ENCODE peak calls at places on chromosomes 1 and 21, in seven cellular contexts. E is AG10803; Y is epithelial cell of esophagus; I is WTC11; L is HFF-Myc; M is CD8-positive, alpha-beta T cell; P is stomach. W is an unnamed sample.

GRCh38 chr1:22930235-22930912 is 42.3 kb downstream of the LACTBL1 start:
- DNase-seq in E (peak), Y (peak), I (peak), L (no peak), M (no peak), P (no peak), W (peak)

GRCh38 chr1:10510520-10511493 is 36.1 kb downstream of the PEX14 start:
- DNase-seq in E (peak), Y (peak), I (no peak), L (peak), M (peak), P (no peak), W (peak)

GRCh38 chr1:45260244-45260643 is 53.8 kb upstream of the ZSWIM5 start:
- DNase-seq in E (no peak), Y (no peak), I (no peak), L (no peak), M (no peak), P (no peak), W (no peak)

GRCh38 chr1:17762313-17762712 is 7.2 kb downstream of the ACTL8 start:
- DNase-seq in E (no peak), Y (no peak), I (no peak), L (no peak), M (no peak), P (no peak), W (no peak)

GRCh38 chr1:208212893-208213292 is 31.3 kb downstream of the PLXNA2 start:
- DNase-seq in E (no peak), Y (no peak), I (no peak), L (no peak), M (no peak), P (no peak), W (no peak)

GRCh38 chr1:112693821-112694220 is 13.1 kb downstream of the RHOC start:
- DNase-seq in E (no peak), Y (no peak), I (no peak), L (no peak), M (no peak), P (no peak), W (no peak)

GRCh38 chr1:156692409-156692957 is 12.9 kb downstream of the CRABP2 start:
- DNase-seq in E (no peak), Y (peak), I (no peak), L (no peak), M (no peak), P (peak), W (no peak)

GRCh38 chr1:231315887-231316286 is 21.8 kb downstream of the EXOC8 start:
- DNase-seq in E (peak), Y (peak), I (peak), L (no peak), M (peak), P (peak), W (peak)

GRCh38 chr1:29779146-29779545 is 542.8 kb downstream of the PTPRU start:
- DNase-seq in E (no peak), Y (no peak), I (no peak), L (no peak), M (no peak), P (no peak), W (no peak)

GRCh38 chr1:27538793-27539192 is 48.8 kb upstream of the WASF2 start:
- DNase-seq in E (peak), Y (peak), I (no peak), L (peak), M (no peak), P (no peak), W (no peak)

GRCh38 chr1:209927466-209927865 is 10.6 kb upstream of the SYT14 start:
- DNase-seq in E (no peak), Y (no peak), I (no peak), L (no peak), M (no peak), P (no peak), W (no peak)

GRCh38 chr21:41315726-41316125 is 875 bp upstream of the FAM3B start:
- DNase-seq in E (no peak), Y (no peak), I (no peak), L (no peak), M (no peak), P (no peak), W (no peak)

GRCh38 chr1:100752806-100753205 is 33.3 kb downstream of the VCAM1 start:
- DNase-seq in E (no peak), Y (no peak), I (no peak), L (no peak), M (no peak), P (no peak), W (no peak)

GRCh38 chr21:14453339-14453738 is 70.4 kb upstream of the HSPA13 start:
- DNase-seq in E (no peak), Y (peak), I (no peak), L (no peak), M (no peak), P (no peak), W (peak)

GRCh38 chr1:9165396-9165795 is 36.5 kb upstream of the GPR157 start:
- DNase-seq in E (no peak), Y (no peak), I (no peak), L (no peak), M (no peak), P (no peak), W (no peak)

GRCh38 chr1:98133151-98133550 is 212.3 kb upstream of the DPYD start:
- DNase-seq in E (peak), Y (no peak), I (no peak), L (no peak), M (no peak), P (no peak), W (no peak)

GRCh38 chr1:193104496-193104905 is 713 bp downstream of the GLRX2 start:
- DNase-seq in E (peak), Y (peak), I (peak), L (peak), M (peak), P (peak), W (peak)

GRCh38 chr1:15102646-15103045 is 50.9 kb upstream of the TMEM51 start:
- DNase-seq in E (no peak), Y (no peak), I (no peak), L (no peak), M (no peak), P (no peak), W (no peak)

GRCh38 chr1:72282690-72283203 is 408 bp upstream of the NEGR1 start:
- DNase-seq in E (peak), Y (peak), I (peak), L (no peak), M (peak), P (peak), W (peak)

GRCh38 chr21:36134820-36135390 is at the start of gene CBR3:
- DNase-seq in E (peak), Y (peak), I (peak), L (no peak), M (no peak), P (peak), W (peak)

GRCh38 chr1:204443871-204444581 is 32.4 kb upstream of the PPP1R15B start:
- DNase-seq in E (no peak), Y (peak), I (no peak), L (no peak), M (no peak), P (no peak), W (no peak)

GRCh38 chr1:180435566-180435965 is 66.8 kb downstream of the ACBD6 start:
- DNase-seq in E (no peak), Y (no peak), I (no peak), L (no peak), M (no peak), P (no peak), W (no peak)

GRCh38 chr1:203124546-203125317 is 2.8 kb upstream of the ADORA1 start:
- DNase-seq in E (no peak), Y (peak), I (no peak), L (no peak), M (no peak), P (no peak), W (no peak)

GRCh38 chr1:84297546-84298244 is 3.8 kb upstream of the SAMD13 start:
- DNase-seq in E (no peak), Y (no peak), I (no peak), L (no peak), M (no peak), P (no peak), W (no peak)

GRCh38 chr1:44609412-44609767 is 64.9 kb downstream of the TMEM53 start:
- DNase-seq in E (peak), Y (peak), I (peak), L (no peak), M (peak), P (peak), W (no peak)

GRCh38 chr1:243559575-243560172 is 290.4 kb downstream of the AKT3 start:
- DNase-seq in E (no peak), Y (peak), I (no peak), L (no peak), M (no peak), P (no peak), W (no peak)

GRCh38 chr1:111603979-111604378 is 15.6 kb upstream of the RAP1A start:
- DNase-seq in E (no peak), Y (peak), I (no peak), L (no peak), M (peak), P (peak), W (peak)

GRCh38 chr1:18108313-18109057 is 887 bp downstream of the IGSF21 start:
- DNase-seq in E (no peak), Y (no peak), I (no peak), L (no peak), M (no peak), P (no peak), W (peak)

GRCh38 chr21:28089599-28090421 is 902.9 kb downstream of the LTN1 start:
- DNase-seq in E (no peak), Y (peak), I (no peak), L (no peak), M (no peak), P (no peak), W (no peak)

GRCh38 chr1:206469933-206470691 is at the start of gene IKBKE:
- DNase-seq in E (peak), Y (peak), I (peak), L (no peak), M (peak), P (peak), W (peak)

GRCh38 chr1:182889997-182890396 is 50.9 kb downstream of the DHX9 start:
- DNase-seq in E (no peak), Y (no peak), I (no peak), L (no peak), M (no peak), P (no peak), W (peak)

GRCh38 chr1:28354121-28354520 is 15.4 kb upstream of the PHACTR4 start:
- DNase-seq in E (peak), Y (peak), I (no peak), L (no peak), M (no peak), P (no peak), W (no peak)

GRCh38 chr1:60918867-60919266 is 163.5 kb upstream of the NFIA start:
- DNase-seq in E (no peak), Y (no peak), I (no peak), L (no peak), M (no peak), P (no peak), W (no peak)

GRCh38 chr1:201346337-201346939 is 31.0 kb downstream of the TNNT2 start:
- DNase-seq in E (peak), Y (peak), I (peak), L (no peak), M (no peak), P (peak), W (no peak)
- TF ChIP-seq CTCF in E (peak), Y (peak), I (peak), L (peak), M (no peak), P (peak), W (peak)

GRCh38 chr1:24535021-24535424 is 20.9 kb upstream of the NCMAP start:
- DNase-seq in E (no peak), Y (no peak), I (peak), L (no peak), M (peak), P (peak), W (peak)
- TF ChIP-seq CTCF in E (no peak), Y (no peak), I (no peak), L (no peak), M (peak), P (no peak), W (no peak)

DNA sequence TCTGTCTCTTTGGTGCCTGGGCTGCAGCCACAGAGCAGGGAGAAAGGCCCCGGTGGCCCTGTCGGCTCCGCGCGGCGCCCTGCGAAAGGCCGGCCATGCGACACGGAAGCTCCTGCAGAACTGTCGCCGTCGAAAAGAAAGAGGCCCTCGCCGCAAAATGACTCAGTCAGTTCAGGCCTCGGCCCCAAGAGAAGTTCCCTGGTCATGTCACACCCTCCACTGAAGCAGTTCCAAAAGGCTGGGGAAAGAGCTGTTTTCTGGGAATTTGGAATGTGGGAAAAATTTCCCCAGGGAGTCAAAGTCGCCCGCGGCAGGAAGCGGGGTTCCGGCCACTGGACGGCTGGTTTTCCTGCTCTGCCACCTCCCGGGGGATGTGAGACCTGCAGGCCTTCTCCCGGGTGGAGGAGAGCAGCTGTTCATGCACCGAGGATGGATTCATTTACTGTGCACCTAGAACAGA is 115.8 kb upstream of the ZNF678 start:
- DNase-seq in E (peak), Y (peak), I (peak), L (no peak), M (no peak), P (no peak), W (no peak)
- TF ChIP-seq CTCF in E (peak), Y (peak), I (peak), L (peak), M (no peak), P (no peak), W (no peak)

DNA sequence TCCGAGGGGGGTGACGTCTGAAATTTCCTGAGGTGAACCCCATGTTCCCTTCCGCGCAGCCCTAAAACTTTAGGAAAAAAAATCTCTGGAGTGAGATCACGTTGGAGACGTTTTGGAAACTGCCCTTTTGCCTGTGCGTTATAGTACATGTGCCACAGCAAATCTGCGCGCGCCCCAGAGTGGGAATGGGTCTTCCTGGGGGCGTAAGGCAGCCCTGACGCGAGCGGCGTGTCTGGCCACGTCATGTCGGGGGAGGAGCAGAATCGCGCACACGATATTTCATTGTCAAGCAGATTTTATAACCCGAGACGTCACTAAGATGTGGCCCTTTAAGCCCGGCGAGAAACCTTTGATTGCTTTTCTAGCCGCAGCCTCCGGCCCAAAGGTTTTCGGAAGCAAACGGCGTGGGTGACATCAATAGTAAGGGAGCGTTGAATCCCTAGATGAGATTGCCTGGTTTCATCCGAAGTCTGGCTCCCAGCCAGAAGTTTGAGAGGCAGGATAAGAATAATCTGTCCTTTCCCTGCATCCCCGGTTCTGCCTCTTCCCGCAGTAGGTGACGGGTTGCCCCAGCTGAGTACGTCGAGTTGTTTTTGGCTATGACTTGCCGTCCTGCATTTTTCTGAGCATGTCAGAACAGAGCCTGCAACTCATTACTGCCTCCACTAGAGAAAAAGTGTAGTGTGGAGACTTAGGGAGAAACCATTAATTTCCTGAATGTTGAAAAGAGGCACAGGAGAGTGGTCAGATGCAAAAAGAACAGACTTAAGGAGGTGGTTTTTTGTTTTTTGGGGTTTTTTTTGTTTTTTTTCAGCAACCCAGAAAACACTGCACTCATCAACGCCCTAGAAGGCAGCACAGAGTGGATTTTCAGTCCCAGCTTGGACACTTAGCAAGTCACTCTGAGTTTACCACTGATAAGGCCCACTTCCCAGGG is 800 bp upstream of the PMVK start:
- DNase-seq in E (peak), Y (peak), I (peak), L (peak), M (peak), P (peak), W (peak)
- TF ChIP-seq CTCF in E (peak), Y (peak), I (no peak), L (peak), M (peak), P (peak), W (peak)